ENCODE peak calls at places on chromosomes 7 and 10, in five cellular contexts. One of them, this sample, is unnamed.

GRCh38 chr7:141073173-141073640 is 657 bp upstream of the TMEM178B start:
- DNase-seq in midbrain: peak; percentile 20
- DNase-seq in MV-4-11: no peak
- DNase-seq in GDM1: no peak
- DNase-seq in left ventricle myocardium superior: peak; percentile 69
- DNase-seq in this sample: no peak

GRCh38 chr10:113620486-113620885 is 43.4 kb downstream of the NRAP start:
- DNase-seq in GDM1: no peak
- DNase-seq in midbrain: no peak
- DNase-seq in MV-4-11: no peak
- DNase-seq in left ventricle myocardium superior: no peak
- DNase-seq in this sample: no peak

GRCh38 chr7:18829101-18829486 is 288.3 kb downstream of the TWIST1 start:
- DNase-seq in midbrain: no peak
- DNase-seq in left ventricle myocardium superior: no peak
- DNase-seq in GDM1: no peak
- DNase-seq in MV-4-11: no peak
- DNase-seq in this sample: no peak

GRCh38 chr10:73800560-73801252 is 10.7 kb downstream of the NDST2 start:
- DNase-seq in left ventricle myocardium superior: no peak
- DNase-seq in GDM1: no peak
- DNase-seq in midbrain: no peak
- DNase-seq in MV-4-11: no peak
- DNase-seq in this sample: no peak

GRCh38 chr10:119541459-119542356 is 811 bp downstream of the RGS10 start:
- DNase-seq in left ventricle myocardium superior: peak; percentile 61
- DNase-seq in MV-4-11: peak; percentile 48
- DNase-seq in GDM1: no peak
- DNase-seq in midbrain: no peak
- DNase-seq in this sample: peak; percentile 37

GRCh38 chr7:123209786-123210185 is 10.0 kb upstream of the SLC13A1 start:
- DNase-seq in left ventricle myocardium superior: no peak
- DNase-seq in MV-4-11: no peak
- DNase-seq in midbrain: no peak
- DNase-seq in GDM1: no peak
- DNase-seq in this sample: no peak

GRCh38 chr10:110504111-110504735 is 6.5 kb downstream of the DUSP5 start:
- DNase-seq in GDM1: peak; percentile 11
- DNase-seq in midbrain: peak; percentile 36
- DNase-seq in left ventricle myocardium superior: no peak
- DNase-seq in MV-4-11: peak; percentile 99
- DNase-seq in this sample: no peak

GRCh38 chr7:17680026-17680425 is 260.3 kb downstream of the SNX13 start:
- DNase-seq in GDM1: no peak
- DNase-seq in left ventricle myocardium superior: peak; percentile 33
- DNase-seq in MV-4-11: peak; percentile 65
- DNase-seq in midbrain: peak; percentile 49
- DNase-seq in this sample: no peak

GRCh38 chr10:132764108-132764507 is 21.8 kb downstream of the NKX6-2 start:
- DNase-seq in GDM1: no peak
- DNase-seq in midbrain: no peak
- DNase-seq in MV-4-11: no peak
- DNase-seq in left ventricle myocardium superior: no peak
- DNase-seq in this sample: no peak

GRCh38 chr10:82867056-82867455 is 992.1 kb downstream of the NRG3 start:
- DNase-seq in MV-4-11: peak; percentile 88
- DNase-seq in GDM1: no peak
- DNase-seq in left ventricle myocardium superior: no peak
- DNase-seq in midbrain: no peak
- DNase-seq in this sample: no peak

GRCh38 chr10:110918633-110919348 is at the start of gene BBIP1:
- DNase-seq in left ventricle myocardium superior: peak; percentile 98
- DNase-seq in GDM1: peak; percentile 99
- DNase-seq in midbrain: peak; percentile 100
- DNase-seq in MV-4-11: peak; percentile 100
- DNase-seq in this sample: no peak

GRCh38 chr7:51702673-51703072 is 386.1 kb upstream of the COBL start:
- DNase-seq in left ventricle myocardium superior: no peak
- DNase-seq in midbrain: no peak
- DNase-seq in GDM1: no peak
- DNase-seq in MV-4-11: peak; percentile 2
- DNase-seq in this sample: no peak

GRCh38 chr7:55641273-55641691 is 69.0 kb upstream of the VOPP1 start:
- DNase-seq in MV-4-11: peak; percentile 46
- DNase-seq in midbrain: peak; percentile 59
- DNase-seq in GDM1: peak; percentile 33
- DNase-seq in left ventricle myocardium superior: no peak
- DNase-seq in this sample: no peak

GRCh38 chr10:123808873-123809272 is 82.7 kb downstream of the CPXM2 start:
- DNase-seq in GDM1: no peak
- DNase-seq in left ventricle myocardium superior: no peak
- DNase-seq in MV-4-11: no peak
- DNase-seq in midbrain: no peak
- DNase-seq in this sample: no peak

GRCh38 chr7:27162930-27163775 is 2.2 kb downstream of the HOXA9 start:
- DNase-seq in left ventricle myocardium superior: peak; percentile 2
- DNase-seq in GDM1: no peak
- DNase-seq in MV-4-11: no peak
- DNase-seq in midbrain: no peak
- DNase-seq in this sample: no peak

GRCh38 chr10:129956902-129957673 is 7.0 kb downstream of the EBF3 start:
- DNase-seq in GDM1: no peak
- DNase-seq in midbrain: no peak
- DNase-seq in MV-4-11: no peak
- DNase-seq in left ventricle myocardium superior: no peak
- DNase-seq in this sample: no peak

GRCh38 chr7:123154231-123154860 is 45.4 kb downstream of the SLC13A1 start:
- DNase-seq in GDM1: peak; percentile 32
- DNase-seq in left ventricle myocardium superior: no peak
- DNase-seq in midbrain: peak; percentile 77
- DNase-seq in MV-4-11: peak; percentile 49
- DNase-seq in this sample: no peak

GRCh38 chr7:156949541-156950380 is at the start of gene NOM1:
- DNase-seq in midbrain: peak; percentile 88
- DNase-seq in GDM1: peak; percentile 79
- DNase-seq in MV-4-11: peak; percentile 70
- DNase-seq in left ventricle myocardium superior: peak; percentile 96
- DNase-seq in this sample: peak; percentile 84

GRCh38 chr7:5229451-5230271 is 39.6 kb downstream of the WIPI2 start:
- DNase-seq in left ventricle myocardium superior: peak; percentile 19
- DNase-seq in midbrain: no peak
- DNase-seq in MV-4-11: peak; percentile 74
- DNase-seq in GDM1: no peak
- DNase-seq in this sample: no peak

GRCh38 chr10:109889867-109890266 is 33.4 kb downstream of the XPNPEP1 start:
- DNase-seq in MV-4-11: peak; percentile 73
- DNase-seq in GDM1: no peak
- DNase-seq in midbrain: no peak
- DNase-seq in left ventricle myocardium superior: no peak
- DNase-seq in this sample: no peak

This sample was measured in effector CD8-positive, alpha-beta T cell.